ENCODE peak calls at places on chromosome 2, in four cellular contexts. L, M, C and O are unnamed samples.

GRCh38 chr2:168738057-168738456 is 64.4 kb upstream of the NOSTRIN start:
- DNase-seq in C (no peak), M (no peak), L (no peak), O (peak)

GRCh38 chr2:43950383-43951008 is 45.3 kb downstream of the LRPPRC start:
- DNase-seq in M (no peak), C (peak), L (no peak), O (peak)

GRCh38 chr2:46119453-46119852 is 177.8 kb upstream of the EPAS1 start:
- DNase-seq in C (no peak), L (no peak), M (no peak), O (no peak)

GRCh38 chr2:215417400-215417951 is 18.4 kb downstream of the FN1 start:
- DNase-seq in C (no peak), L (no peak), M (no peak), O (no peak)

GRCh38 chr2:111990375-111990774 is 64.7 kb upstream of the TMEM87B start:
- DNase-seq in M (no peak), C (no peak), L (no peak), O (no peak)

GRCh38 chr2:8135051-8135675 is 546.7 kb upstream of the ID2 start:
- DNase-seq in M (no peak), L (no peak), C (no peak), O (no peak)

GRCh38 chr2:203340791-203341487 is 12.7 kb downstream of the ABI2 start:
- DNase-seq in C (no peak), L (no peak), M (peak), O (peak)

GRCh38 chr2:211745295-211746097 is 793.1 kb downstream of the ERBB4 start:
- DNase-seq in L (peak), C (no peak), M (peak), O (peak)

GRCh38 chr2:153986488-153987229 is 114.9 kb downstream of the GALNT13 start:
- DNase-seq in L (no peak), C (no peak), M (no peak), O (no peak)

GRCh38 chr2:241931976-241932894 is 62.7 kb downstream of the RTP5 start:
- DNase-seq in C (no peak), M (no peak), L (no peak), O (no peak)

GRCh38 chr2:224532441-224532840 is 52.7 kb downstream of the CUL3 start:
- DNase-seq in C (no peak), M (no peak), L (no peak), O (no peak)

GRCh38 chr2:135048122-135048521 is 875 bp upstream of the MAP3K19 start:
- DNase-seq in L (no peak), C (no peak), M (no peak), O (no peak)

GRCh38 chr2:236195726-236196125 is 27.5 kb upstream of the GBX2 start:
- DNase-seq in L (no peak), M (no peak), C (no peak), O (peak)

GRCh38 chr2:109649736-109650695 is 35.9 kb downstream of the SOWAHC start:
- DNase-seq in C (no peak), L (no peak), M (no peak), O (no peak)

GRCh38 chr2:128423788-128424165 is 105.1 kb upstream of the HS6ST1 start:
- DNase-seq in M (no peak), L (no peak), C (no peak), O (no peak)

GRCh38 chr2:6909431-6910385 is 7.5 kb upstream of the RNF144A start:
- DNase-seq in C (peak), M (no peak), L (no peak), O (no peak)

GRCh38 chr2:25566694-25567093 is 106.7 kb downstream of the DTNB start:
- DNase-seq in C (no peak), L (no peak), M (no peak), O (peak)

GRCh38 chr2:64947906-64948305 is 41.3 kb upstream of the SLC1A4 start:
- DNase-seq in L (no peak), M (no peak), C (no peak), O (no peak)

GRCh38 chr2:109623297-109623696 is 9.1 kb downstream of the SOWAHC start:
- DNase-seq in M (no peak), C (no peak), L (no peak), O (no peak)

GRCh38 chr2:123518387-123518786 is 506.7 kb upstream of the CNTNAP5 start:
- DNase-seq in M (no peak), C (no peak), L (no peak), O (peak)

GRCh38 chr2:84486436-84487115 is 27.5 kb upstream of the SUCLG1 start:
- DNase-seq in M (no peak), C (no peak), L (no peak), O (peak)

GRCh38 chr2:142270291-142270690 is 139.5 kb upstream of the LRP1B start:
- DNase-seq in L (no peak), C (no peak), M (no peak), O (no peak)

GRCh38 chr2:1773883-1774282 is 29.6 kb upstream of the PXDN start:
- DNase-seq in C (no peak), L (no peak), M (no peak), O (no peak)

GRCh38 chr2:226701052-226701451 is 98.6 kb downstream of the IRS1 start:
- DNase-seq in L (peak), M (no peak), C (no peak), O (peak)

GRCh38 chr2:157331696-157332095 is 6.1 kb upstream of the ERMN start:
- DNase-seq in L (peak), C (peak), M (no peak), O (no peak)

GRCh38 chr2:53782681-53783080 is 4.1 kb downstream of the ASB3 start:
- DNase-seq in L (no peak), C (no peak), M (no peak), O (no peak)

GRCh38 chr2:37324786-37325624 is at the start of gene PRKD3:
- DNase-seq in C (peak), M (peak), L (peak), O (peak)

GRCh38 chr2:191020221-191020741 is 6.3 kb upstream of the STAT1 start:
- DNase-seq in C (peak), L (peak), M (peak), O (peak)

GRCh38 chr2:217222511-217222910 is 362.6 kb upstream of the TNP1 start:
- DNase-seq in C (no peak), L (no peak), M (no peak), O (no peak)

GRCh38 chr2:18791172-18791797 is 201.9 kb upstream of the NT5C1B start:
- DNase-seq in C (no peak), L (no peak), M (no peak), O (peak)

GRCh38 chr2:223055836-223056235 is 3.8 kb downstream of the KCNE4 start:
- DNase-seq in M (no peak), L (no peak), C (no peak), O (no peak)

GRCh38 chr2:101476605-101477208 is 1.8 kb upstream of the RFX8 start:
- DNase-seq in L (no peak), M (no peak), C (no peak), O (peak)

GRCh38 chr2:173048901-173049661 is 26.6 kb upstream of the MAP3K20 start:
- DNase-seq in C (no peak), L (peak), M (peak), O (peak)

GRCh38 chr2:74052732-74053712 is 68.3 kb downstream of the TET3 start:
- DNase-seq in L (no peak), C (peak), M (no peak), O (no peak)